ENCODE peak calls at places on chromosome 11, in seven cellular contexts. One of them, this sample, is unnamed.

GRCh38 chr11:99229544-99229943 is 208.8 kb downstream of the CNTN5 start:
- DNase-seq in activated CD4-positive, alpha-beta T cell treated with anti-CD3 and anti-CD28 coated beads, Interleukin-2, amount 50 U/mL, for 1 hour: no peak
- DNase-seq in ACHN: no peak
- DNase-seq in LHCN-M2: no peak
- DNase-seq in GM03348: no peak
- DNase-seq in Jurkat, Clone E6-1: no peak
- DNase-seq in NCI-H1436: no peak
- DNase-seq in this sample: no peak

GRCh38 chr11:131465746-131466145 is 95.3 kb downstream of the NTM start:
- DNase-seq in Jurkat, Clone E6-1: no peak
- DNase-seq in LHCN-M2: no peak
- DNase-seq in ACHN: no peak
- DNase-seq in activated CD4-positive, alpha-beta T cell treated with anti-CD3 and anti-CD28 coated beads, Interleukin-2, amount 50 U/mL, for 1 hour: no peak
- DNase-seq in NCI-H1436: no peak
- DNase-seq in GM03348: no peak
- DNase-seq in this sample: no peak

GRCh38 chr11:120137611-120138521 is at the start of gene TRIM29:
- DNase-seq in ACHN: no peak
- DNase-seq in activated CD4-positive, alpha-beta T cell treated with anti-CD3 and anti-CD28 coated beads, Interleukin-2, amount 50 U/mL, for 1 hour: no peak
- DNase-seq in Jurkat, Clone E6-1: no peak
- DNase-seq in LHCN-M2: no peak
- DNase-seq in NCI-H1436: peak
- DNase-seq in GM03348: peak
- DNase-seq in this sample: no peak

GRCh38 chr11:85774256-85775097 is 36.5 kb downstream of the SYTL2 start:
- DNase-seq in activated CD4-positive, alpha-beta T cell treated with anti-CD3 and anti-CD28 coated beads, Interleukin-2, amount 50 U/mL, for 1 hour: no peak
- DNase-seq in Jurkat, Clone E6-1: no peak
- DNase-seq in GM03348: no peak
- DNase-seq in LHCN-M2: no peak
- DNase-seq in NCI-H1436: no peak
- DNase-seq in ACHN: no peak
- DNase-seq in this sample: no peak

GRCh38 chr11:75286826-75287465 is 46.4 kb downstream of the TPBGL start:
- DNase-seq in Jurkat, Clone E6-1: no peak
- DNase-seq in GM03348: no peak
- DNase-seq in LHCN-M2: no peak
- DNase-seq in NCI-H1436: no peak
- DNase-seq in activated CD4-positive, alpha-beta T cell treated with anti-CD3 and anti-CD28 coated beads, Interleukin-2, amount 50 U/mL, for 1 hour: no peak
- DNase-seq in ACHN: no peak
- DNase-seq in this sample: no peak

GRCh38 chr11:100816823-100817222 is 129.7 kb downstream of the ARHGAP42 start:
- DNase-seq in Jurkat, Clone E6-1: no peak
- DNase-seq in ACHN: no peak
- DNase-seq in GM03348: no peak
- DNase-seq in LHCN-M2: no peak
- DNase-seq in activated CD4-positive, alpha-beta T cell treated with anti-CD3 and anti-CD28 coated beads, Interleukin-2, amount 50 U/mL, for 1 hour: no peak
- DNase-seq in NCI-H1436: no peak
- DNase-seq in this sample: no peak

GRCh38 chr11:77140231-77140959 is 12.3 kb downstream of the MYO7A start:
- DNase-seq in NCI-H1436: no peak
- DNase-seq in activated CD4-positive, alpha-beta T cell treated with anti-CD3 and anti-CD28 coated beads, Interleukin-2, amount 50 U/mL, for 1 hour: no peak
- DNase-seq in LHCN-M2: peak
- DNase-seq in Jurkat, Clone E6-1: no peak
- DNase-seq in GM03348: peak
- DNase-seq in ACHN: no peak
- DNase-seq in this sample: no peak

GRCh38 chr11:103031834-103032233 is 60.1 kb downstream of the DCUN1D5 start:
- DNase-seq in LHCN-M2: peak
- DNase-seq in Jurkat, Clone E6-1: no peak
- DNase-seq in ACHN: no peak
- DNase-seq in activated CD4-positive, alpha-beta T cell treated with anti-CD3 and anti-CD28 coated beads, Interleukin-2, amount 50 U/mL, for 1 hour: no peak
- DNase-seq in GM03348: peak
- DNase-seq in NCI-H1436: no peak
- DNase-seq in this sample: no peak

GRCh38 chr11:124646148-124646547 is 23.5 kb downstream of the TBRG1 start:
- DNase-seq in ACHN: no peak
- DNase-seq in NCI-H1436: no peak
- DNase-seq in Jurkat, Clone E6-1: no peak
- DNase-seq in LHCN-M2: no peak
- DNase-seq in GM03348: no peak
- DNase-seq in activated CD4-positive, alpha-beta T cell treated with anti-CD3 and anti-CD28 coated beads, Interleukin-2, amount 50 U/mL, for 1 hour: no peak
- DNase-seq in this sample: no peak

GRCh38 chr11:69357458-69358397 is 63.8 kb downstream of the MYEOV start:
- DNase-seq in ACHN: no peak
- DNase-seq in GM03348: no peak
- DNase-seq in activated CD4-positive, alpha-beta T cell treated with anti-CD3 and anti-CD28 coated beads, Interleukin-2, amount 50 U/mL, for 1 hour: no peak
- DNase-seq in LHCN-M2: no peak
- DNase-seq in Jurkat, Clone E6-1: no peak
- DNase-seq in NCI-H1436: no peak
- DNase-seq in this sample: no peak

GRCh38 chr11:108562746-108563581 is 30.6 kb downstream of the EXPH5 start:
- DNase-seq in GM03348: no peak
- DNase-seq in activated CD4-positive, alpha-beta T cell treated with anti-CD3 and anti-CD28 coated beads, Interleukin-2, amount 50 U/mL, for 1 hour: no peak
- DNase-seq in ACHN: no peak
- DNase-seq in NCI-H1436: no peak
- DNase-seq in LHCN-M2: peak
- DNase-seq in Jurkat, Clone E6-1: no peak
- DNase-seq in this sample: no peak

GRCh38 chr11:73233704-73234402 is 15.8 kb downstream of the P2RY2 start:
- DNase-seq in GM03348: no peak
- DNase-seq in Jurkat, Clone E6-1: no peak
- DNase-seq in LHCN-M2: no peak
- DNase-seq in ACHN: no peak
- DNase-seq in NCI-H1436: no peak
- DNase-seq in activated CD4-positive, alpha-beta T cell treated with anti-CD3 and anti-CD28 coated beads, Interleukin-2, amount 50 U/mL, for 1 hour: no peak
- DNase-seq in this sample: no peak

GRCh38 chr11:70763606-70764005 is 365.3 kb downstream of the CTTN start:
- DNase-seq in Jurkat, Clone E6-1: no peak
- DNase-seq in GM03348: peak
- DNase-seq in LHCN-M2: peak
- DNase-seq in activated CD4-positive, alpha-beta T cell treated with anti-CD3 and anti-CD28 coated beads, Interleukin-2, amount 50 U/mL, for 1 hour: no peak
- DNase-seq in ACHN: no peak
- DNase-seq in NCI-H1436: no peak
- DNase-seq in this sample: no peak

GRCh38 chr11:78780889-78781288 is 206.2 kb upstream of the NARS2 start:
- DNase-seq in ACHN: no peak
- DNase-seq in Jurkat, Clone E6-1: no peak
- DNase-seq in NCI-H1436: no peak
- DNase-seq in GM03348: no peak
- DNase-seq in activated CD4-positive, alpha-beta T cell treated with anti-CD3 and anti-CD28 coated beads, Interleukin-2, amount 50 U/mL, for 1 hour: no peak
- DNase-seq in LHCN-M2: no peak
- DNase-seq in this sample: no peak

GRCh38 chr11:8754241-8754640 is 71.6 kb downstream of the RPL27A start:
- DNase-seq in NCI-H1436: no peak
- DNase-seq in activated CD4-positive, alpha-beta T cell treated with anti-CD3 and anti-CD28 coated beads, Interleukin-2, amount 50 U/mL, for 1 hour: no peak
- DNase-seq in Jurkat, Clone E6-1: no peak
- DNase-seq in GM03348: peak
- DNase-seq in ACHN: no peak
- DNase-seq in LHCN-M2: no peak
- DNase-seq in this sample: no peak

GRCh38 chr11:62015615-62016014 is 48.2 kb upstream of the FTH1 start:
- DNase-seq in activated CD4-positive, alpha-beta T cell treated with anti-CD3 and anti-CD28 coated beads, Interleukin-2, amount 50 U/mL, for 1 hour: no peak
- DNase-seq in LHCN-M2: no peak
- DNase-seq in NCI-H1436: no peak
- DNase-seq in Jurkat, Clone E6-1: no peak
- DNase-seq in GM03348: no peak
- DNase-seq in ACHN: no peak
- DNase-seq in this sample: no peak

GRCh38 chr11:73566977-73567755 is 30.7 kb downstream of the FAM168A start:
- DNase-seq in NCI-H1436: no peak
- DNase-seq in LHCN-M2: no peak
- DNase-seq in activated CD4-positive, alpha-beta T cell treated with anti-CD3 and anti-CD28 coated beads, Interleukin-2, amount 50 U/mL, for 1 hour: no peak
- DNase-seq in Jurkat, Clone E6-1: no peak
- DNase-seq in ACHN: no peak
- DNase-seq in GM03348: no peak
- DNase-seq in this sample: no peak

GRCh38 chr11:9601041-9601875 is 27.8 kb downstream of the WEE1 start:
- DNase-seq in LHCN-M2: peak
- DNase-seq in ACHN: no peak
- DNase-seq in GM03348: peak
- DNase-seq in Jurkat, Clone E6-1: peak
- DNase-seq in activated CD4-positive, alpha-beta T cell treated with anti-CD3 and anti-CD28 coated beads, Interleukin-2, amount 50 U/mL, for 1 hour: peak
- DNase-seq in NCI-H1436: no peak
- DNase-seq in this sample: no peak

GRCh38 chr11:200224-201003 is 6.8 kb downstream of the BET1L start:
- DNase-seq in GM03348: no peak
- DNase-seq in NCI-H1436: no peak
- DNase-seq in Jurkat, Clone E6-1: no peak
- DNase-seq in activated CD4-positive, alpha-beta T cell treated with anti-CD3 and anti-CD28 coated beads, Interleukin-2, amount 50 U/mL, for 1 hour: no peak
- DNase-seq in ACHN: no peak
- DNase-seq in LHCN-M2: no peak
- DNase-seq in this sample: peak

GRCh38 chr11:131696584-131697120 is 326.2 kb downstream of the NTM start:
- DNase-seq in LHCN-M2: no peak
- DNase-seq in NCI-H1436: no peak
- DNase-seq in activated CD4-positive, alpha-beta T cell treated with anti-CD3 and anti-CD28 coated beads, Interleukin-2, amount 50 U/mL, for 1 hour: no peak
- DNase-seq in ACHN: no peak
- DNase-seq in GM03348: no peak
- DNase-seq in Jurkat, Clone E6-1: no peak
- DNase-seq in this sample: no peak

This sample was measured in activated naive CD4-positive, alpha-beta T cell treated with anti-CD3 and anti-CD28 coated beads, Interleukin-2, amount 50 U/mL, for 16 hours.